ENCODE peak calls at places on chromosomes 16 and 17, in six cellular contexts. Y, C, P, Z, V and R are unnamed samples.

GRCh38 chr16:84854759-84855158 is 35.0 kb downstream of the CRISPLD2 start:
- DNase-seq in Y (no peak), C (no peak), P (no peak), Z (no peak), V (no peak), R (no peak)

GRCh38 chr16:19879241-19879792 is 5.3 kb downstream of the GPRC5B start:
- DNase-seq in Y (no peak), C (no peak), P (no peak), Z (peak), V (no peak), R (no peak)

GRCh38 chr17:17970699-17971430 is 1.3 kb downstream of the TOM1L2 start:
- DNase-seq in Y (no peak), C (no peak), P (no peak), Z (no peak), V (no peak), R (no peak)

GRCh38 chr16:31385680-31386079 is 7.5 kb upstream of the ITGAD start:
- DNase-seq in Y (no peak), C (no peak), P (no peak), Z (no peak), V (no peak), R (no peak)

GRCh38 chr16:1981972-1982574 is 804 bp upstream of the NOXO1 start:
- DNase-seq in Y (no peak), C (no peak), P (no peak), Z (peak), V (no peak), R (no peak)

GRCh38 chr16:29926675-29927522 is 873 bp upstream of the KCTD13 start:
- DNase-seq in Y (no peak), C (no peak), P (no peak), Z (peak), V (no peak), R (no peak)

GRCh38 chr17:48754500-48755261 is 26.1 kb upstream of the HOXB13 start:
- DNase-seq in Y (no peak), C (no peak), P (no peak), Z (no peak), V (no peak), R (no peak)

GRCh38 chr16:3717235-3718018 is at the start of gene TRAP1:
- DNase-seq in Y (peak), C (peak), P (peak), Z (peak), V (peak), R (no peak)

GRCh38 chr17:17716837-17717523 is 35.7 kb downstream of the RAI1 start:
- DNase-seq in Y (no peak), C (no peak), P (no peak), Z (no peak), V (no peak), R (no peak)

GRCh38 chr17:44004761-44005526 is 522 bp downstream of the NAGS start:
- DNase-seq in Y (no peak), C (no peak), P (no peak), Z (peak), V (no peak), R (no peak)

GRCh38 chr16:84299734-84300440 is 5.2 kb downstream of the WFDC1 start:
- DNase-seq in Y (no peak), C (no peak), P (no peak), Z (no peak), V (no peak), R (no peak)

GRCh38 chr17:59829217-59830006 is 63.3 kb downstream of the TUBD1 start:
- DNase-seq in Y (peak), C (peak), P (peak), Z (peak), V (peak), R (peak)

GRCh38 chr17:76506408-76507328 is 5.4 kb upstream of the RHBDF2 start:
- DNase-seq in Y (peak), C (peak), P (no peak), Z (peak), V (peak), R (no peak)

GRCh38 chr17:44220211-44221071 is 966 bp upstream of the UBTF start:
- DNase-seq in Y (no peak), C (peak), P (no peak), Z (no peak), V (peak), R (no peak)

GRCh38 chr17:59375858-59376257 is 44.4 kb downstream of the YPEL2 start:
- DNase-seq in Y (no peak), C (no peak), P (no peak), Z (no peak), V (peak), R (no peak)

GRCh38 chr16:35365675-35366074 is 1906.3 kb downstream of the TP53TG3F start:
- DNase-seq in Y (no peak), C (no peak), P (no peak), Z (no peak), V (no peak), R (no peak)

GRCh38 chr17:17412331-17412730 is 64.5 kb upstream of the MED9 start:
- DNase-seq in Y (no peak), C (no peak), P (peak), Z (no peak), V (no peak), R (no peak)

GRCh38 chr16:25691519-25692091 is at the start of gene HS3ST4:
- DNase-seq in Y (no peak), C (no peak), P (no peak), Z (no peak), V (no peak), R (no peak)

GRCh38 chr17:81002409-81003361 is 11.0 kb downstream of the CHMP6 start:
- DNase-seq in Y (no peak), C (no peak), P (no peak), Z (peak), V (no peak), R (no peak)